ENCODE peak calls at places on chromosomes 1 and 21, in six cellular contexts. D is left lung, V is RPMI7951, Q is iPS-NIHi11, R is astrocyte of the spinal cord, P is SJSA1. N is an unnamed sample.

GRCh38 chr1:83901547-83902155 is 97.3 kb downstream of the TTLL7 start:
- DNase-seq in P (peak), Q (no peak), D (peak), R (peak), V (peak), N (peak)

GRCh38 chr1:206125366-206125765 is 8.2 kb upstream of the AVPR1B start:
- DNase-seq in Q (no peak), V (no peak), R (no peak), P (no peak), D (no peak), N (no peak)

GRCh38 chr1:3292051-3292722 is 162.3 kb upstream of the ARHGEF16 start:
- DNase-seq in P (no peak), R (no peak), Q (no peak), D (no peak), V (no peak), N (no peak)

GRCh38 chr1:72037745-72038343 is 244.5 kb downstream of the NEGR1 start:
- DNase-seq in V (peak), Q (peak), P (peak), D (peak), R (peak), N (peak)

GRCh38 chr1:183375381-183375780 is 42.8 kb downstream of the NMNAT2 start:
- DNase-seq in V (no peak), P (no peak), Q (no peak), R (no peak), D (no peak), N (no peak)

GRCh38 chr1:53372501-53372951 is 44.7 kb upstream of the LRP8 start:
- DNase-seq in Q (no peak), V (no peak), P (no peak), D (peak), R (no peak), N (no peak)

GRCh38 chr1:219445864-219446263 is 167.0 kb downstream of the ZC3H11B start:
- DNase-seq in Q (no peak), P (no peak), D (no peak), R (no peak), V (no peak), N (no peak)

GRCh38 chr1:248696261-248696660 is 6.3 kb downstream of the OR14I1 start:
- DNase-seq in V (peak), D (no peak), P (no peak), R (no peak), Q (no peak), N (peak)

GRCh38 chr1:152107984-152108898 is 7.0 kb downstream of the TCHH start:
- DNase-seq in D (peak), R (peak), P (no peak), Q (no peak), V (peak), N (no peak)

GRCh38 chr21:45586289-45586858 is 44.1 kb upstream of the SLC19A1 start:
- DNase-seq in R (no peak), P (no peak), V (no peak), Q (no peak), D (peak), N (no peak)

GRCh38 chr1:156865865-156866678 is 5.4 kb downstream of the NTRK1 start:
- DNase-seq in Q (peak), R (no peak), V (no peak), D (no peak), P (no peak), N (no peak)

GRCh38 chr1:147760481-147761260 is at the start of gene GJA5:
- DNase-seq in V (peak), D (no peak), Q (no peak), P (no peak), R (no peak), N (peak)

GRCh38 chr1:201125019-201125418 is 2.0 kb downstream of the ASCL5 start:
- DNase-seq in P (no peak), D (no peak), Q (no peak), V (no peak), R (no peak), N (no peak)

GRCh38 chr1:159896086-159896930 is 3.7 kb downstream of the CFAP45 start:
- DNase-seq in R (no peak), P (no peak), Q (no peak), V (no peak), D (peak), N (no peak)

GRCh38 chr21:38787461-38788274 is 18.1 kb upstream of the ETS2 start:
- DNase-seq in Q (peak), P (peak), D (peak), R (peak), V (peak), N (peak)

GRCh38 chr1:180204231-180204630 is 25.8 kb upstream of the LHX4 start:
- DNase-seq in V (no peak), D (no peak), R (no peak), Q (no peak), P (no peak), N (no peak)

GRCh38 chr1:228150021-228150457 is 309 bp downstream of the GJC2 start:
- DNase-seq in V (no peak), P (no peak), Q (no peak), D (peak), R (no peak), N (no peak)

N was measured in MCF 10A.